ENCODE peak calls at places on chromosomes 1 and 21, in four cellular contexts. D, S, A and Q are unnamed samples.

GRCh38 chr21:46220847-46221246 is 7.7 kb downstream of the LSS start:
- DNase-seq in D (no peak), S (no peak), A (no peak), Q (no peak)

GRCh38 chr1:6686294-6686693 is 15.3 kb downstream of the DNAJC11 start:
- DNase-seq in D (peak), S (peak), A (no peak), Q (no peak)

GRCh38 chr1:119449964-119450363 is 35.0 kb downstream of the HSD3B2 start:
- DNase-seq in D (no peak), S (no peak), A (peak), Q (no peak)

GRCh38 chr1:14713077-14713476 is 114.6 kb downstream of the KAZN start:
- DNase-seq in D (no peak), S (no peak), A (no peak), Q (no peak)

GRCh38 chr1:55640708-55641473 is 425.7 kb upstream of the USP24 start:
- DNase-seq in D (peak), S (peak), A (peak), Q (peak)

GRCh38 chr1:204975568-204976235 is 67.3 kb upstream of the CNTN2 start:
- DNase-seq in D (peak), S (peak), A (peak), Q (peak)

GRCh38 chr1:47650205-47650604 is 212.4 kb downstream of the FOXD2 start:
- DNase-seq in D (peak), S (peak), A (no peak), Q (peak)

GRCh38 chr1:100358210-100358609 is 5.9 kb downstream of the CDC14A start:
- DNase-seq in D (peak), S (peak), A (peak), Q (peak)

GRCh38 chr1:101309334-101310221 is 72.8 kb downstream of the S1PR1 start:
- DNase-seq in D (peak), S (peak), A (peak), Q (peak)

GRCh38 chr21:15062566-15062965 is 2.2 kb downstream of the NRIP1 start:
- DNase-seq in D (peak), S (no peak), A (no peak), Q (peak)

GRCh38 chr1:179742717-179743678 is at the start of gene FAM163A:
- DNase-seq in D (no peak), S (no peak), A (peak), Q (no peak)

GRCh38 chr21:37863842-37864241 is 52.4 kb downstream of the KCNJ6 start:
- DNase-seq in D (peak), S (peak), A (no peak), Q (peak)

DNA sequence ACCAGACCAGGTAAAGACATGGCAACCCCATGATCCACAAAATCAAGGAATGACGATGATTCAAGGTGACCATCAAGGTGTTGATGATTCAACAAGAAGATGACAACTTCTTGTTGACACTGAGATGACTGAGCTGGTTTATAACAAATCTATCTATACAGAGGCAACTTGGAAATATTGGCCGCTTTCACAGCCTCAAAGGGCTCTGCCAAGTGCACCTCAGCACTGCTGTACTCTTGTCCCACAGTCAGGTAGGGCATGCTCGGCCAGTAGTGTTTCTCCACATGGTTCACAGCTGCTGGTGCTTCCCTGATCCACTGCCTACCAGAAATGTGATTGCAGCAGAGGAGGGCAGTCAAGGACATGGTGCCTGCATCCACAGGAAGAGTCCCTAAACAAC is 125.2 kb upstream of the SYT6 start:
- DNase-seq in D (no peak), S (no peak), A (no peak), Q (no peak)
- H3K4me3 ChIP-seq in D (no peak), S (no peak), A (no peak), Q (no peak)

DNA sequence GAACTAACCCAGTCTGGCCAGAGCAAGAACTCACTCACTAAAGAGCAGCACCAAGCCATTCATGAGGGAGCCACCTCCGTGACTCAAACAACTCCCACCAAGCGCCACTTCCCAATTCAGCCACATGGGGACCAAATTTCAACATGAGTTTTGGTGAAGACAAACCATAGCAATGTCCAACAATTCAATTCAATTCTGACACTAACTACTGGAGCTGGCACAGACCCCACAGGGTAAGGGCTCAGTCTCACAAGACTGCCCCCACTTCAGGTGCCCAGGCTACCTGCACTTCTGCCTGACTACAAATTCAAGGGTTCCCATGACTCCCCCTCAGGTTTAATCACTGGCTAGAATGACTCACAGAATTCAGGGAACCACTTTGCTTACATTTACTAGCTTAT is 48.8 kb upstream of the RAP1A start:
- DNase-seq in D (peak), S (no peak), A (no peak), Q (no peak)
- TF ChIP-seq CTCF in D (peak), S (peak), A (peak), Q (peak)

DNA sequence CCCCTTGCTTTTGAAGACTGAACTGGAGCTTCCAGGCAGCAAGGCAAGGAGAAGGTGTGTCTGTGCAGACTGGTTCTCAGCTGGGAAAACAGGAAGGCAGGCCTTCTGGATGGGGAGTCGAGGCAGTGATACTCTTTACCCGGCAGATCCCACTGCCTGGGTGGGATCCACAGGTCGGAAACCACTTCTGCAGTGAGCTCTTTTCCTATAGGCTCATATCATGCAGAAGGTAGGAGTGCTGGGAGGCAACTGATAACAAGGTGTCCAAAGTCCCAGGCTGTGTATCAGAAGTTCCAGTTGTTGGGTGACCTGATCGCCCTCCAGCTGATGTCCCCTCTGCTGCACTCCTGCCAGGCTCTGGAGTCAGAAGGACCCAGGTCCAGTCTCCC is 17.1 kb downstream of the ACOT11 start:
- DNase-seq in D (no peak), S (no peak), A (no peak), Q (no peak)
- H3K4me3 ChIP-seq in D (no peak), S (no peak), A (no peak), Q (no peak)

GRCh38 chr1:17629460-17629859 is 90.0 kb downstream of the ARHGEF10L start:
- DNase-seq in D (no peak), S (no peak), A (no peak), Q (no peak)
- TF ChIP-seq CTCF in D (no peak), S (peak), A (peak), Q (no peak)